ENCODE peak calls at places on chromosome 20, in six cellular contexts. G is MM.1S, O is HCEC 1CT, Q is RPMI8226, A is head of caudate nucleus, L is naive B cell. T is an unnamed sample.
A peak's percentile ranks its signal among the peaks of the same experiment; 100 is the strongest.

GRCh38 chr20:1803216-1804128 is 91.7 kb upstream of the SIRPA start:
- DNase-seq in A (peak; percentile 72), Q (peak; percentile 60), L (peak; percentile 92), O (no peak), G (peak; percentile 79), T (peak; percentile 92)

GRCh38 chr20:39269031-39269461 is 306.9 kb downstream of the DHX35 start:
- DNase-seq in O (peak; percentile 1), L (peak; percentile 4), G (peak; percentile 12), Q (peak; percentile 50), A (peak; percentile 66), T (no peak)

GRCh38 chr20:8782804-8783203 is 286.1 kb upstream of the PLCB4 start:
- DNase-seq in G (no peak), Q (no peak), L (no peak), O (no peak), A (no peak), T (no peak)

GRCh38 chr20:10505320-10506226 is 70.5 kb downstream of the SLX4IP start:
- DNase-seq in A (no peak), L (no peak), Q (peak; percentile 42), G (no peak), O (peak; percentile 32), T (no peak)

GRCh38 chr20:24615353-24615752 is 145.9 kb downstream of the SYNDIG1 start:
- DNase-seq in O (no peak), A (no peak), L (no peak), G (no peak), Q (no peak), T (no peak)

GRCh38 chr20:25285856-25286798 is 38.2 kb downstream of the PYGB start:
- DNase-seq in O (no peak), G (no peak), A (peak; percentile 1), Q (no peak), L (no peak), T (no peak)

GRCh38 chr20:50401047-50401586 is 109.1 kb upstream of the PTPN1 start:
- DNase-seq in L (no peak), A (no peak), Q (no peak), G (no peak), O (no peak), T (no peak)

GRCh38 chr20:44660506-44660905 is 9.0 kb upstream of the ADA start:
- DNase-seq in L (no peak), O (no peak), G (no peak), Q (no peak), A (no peak), T (no peak)

T was measured in NCI-H526.